ENCODE peak calls at places on chromosomes 3 and 15, in eight cellular contexts. D, A, W, C, T, Y, L and E are unnamed samples.

GRCh38 chr15:69288531-69289311 is 10.0 kb upstream of the PAQR5 start:
- DNase-seq in D (no peak), T (no peak), W (no peak), A (no peak), C (no peak), Y (peak), L (no peak), E (no peak)

GRCh38 chr15:65610871-65611718 is at the start of gene INTS14:
- DNase-seq in T (peak), Y (peak), C (peak), L (peak), W (peak), D (peak), A (peak), E (peak)

GRCh38 chr15:101026686-101027272 is 107.6 kb downstream of the LRRK1 start:
- DNase-seq in W (no peak), A (no peak), L (no peak), C (no peak), T (no peak), Y (peak), D (no peak), E (no peak)

GRCh38 chr3:175392653-175393052 is 533.5 kb downstream of the NAALADL2 start:
- DNase-seq in W (no peak), C (peak), L (no peak), D (no peak), A (no peak), Y (peak), T (no peak), E (no peak)

GRCh38 chr3:188578579-188579363 is 424.8 kb downstream of the LPP start:
- DNase-seq in L (no peak), C (peak), W (no peak), D (no peak), A (no peak), T (peak), Y (no peak), E (peak)

GRCh38 chr15:88906551-88906950 is 6.6 kb downstream of the MFGE8 start:
- DNase-seq in C (no peak), W (no peak), D (no peak), A (no peak), L (no peak), T (no peak), Y (no peak), E (no peak)

GRCh38 chr15:68597581-68597980 is 18.8 kb downstream of the CORO2B start:
- DNase-seq in Y (no peak), T (no peak), C (no peak), L (no peak), A (no peak), D (no peak), W (no peak), E (no peak)

GRCh38 chr15:98651581-98652220 is 3.4 kb downstream of the IGF1R start:
- DNase-seq in Y (no peak), A (no peak), W (peak), D (no peak), C (peak), L (no peak), T (no peak), E (no peak)

GRCh38 chr3:186828340-186828739 is 14.2 kb upstream of the ADIPOQ start:
- DNase-seq in W (no peak), A (no peak), L (no peak), Y (no peak), D (no peak), C (no peak), T (no peak), E (no peak)

GRCh38 chr3:178508443-178508825 is 27.8 kb upstream of the KCNMB2 start:
- DNase-seq in D (no peak), A (no peak), Y (no peak), T (no peak), W (no peak), L (peak), C (no peak), E (no peak)

GRCh38 chr3:54761661-54762060 is 166.2 kb downstream of the LRTM1 start:
- DNase-seq in D (no peak), L (no peak), A (no peak), W (no peak), T (no peak), Y (no peak), C (no peak), E (no peak)